ENCODE peak calls at places on chromosomes 11 and 22, in eight cellular contexts. L is RWPE1; H is IMR-90; F is thoracic aorta; J is CD8-positive, alpha-beta memory T cell; I is AG09309; K is GDM1; S is activated naive CD4-positive, alpha-beta T cell treated with anti-CD3 and anti-CD28 coated beads for 36 hours. R is an unnamed sample.

GRCh38 chr22:49368976-49369725 is 458.5 kb downstream of the BRD1 start:
- DNase-seq in L (no peak), H (no peak), F (no peak), J (no peak), I (no peak), K (peak), S (no peak), R (no peak)

GRCh38 chr11:59040607-59041006 is 45.5 kb upstream of the GLYATL1B start:
- DNase-seq in L (no peak), H (no peak), F (no peak), J (no peak), I (no peak), K (no peak), S (no peak), R (no peak)

GRCh38 chr11:72091292-72091691 is 10.6 kb downstream of the LRRC51 start:
- DNase-seq in L (peak), H (peak), F (no peak), J (peak), I (no peak), K (peak), S (peak), R (peak)

GRCh38 chr11:79168530-79169110 is 272.2 kb downstream of the TENM4 start:
- DNase-seq in L (peak), H (no peak), F (no peak), J (no peak), I (no peak), K (no peak), S (no peak), R (no peak)

GRCh38 chr22:33796494-33796893 is 123.8 kb downstream of the LARGE1 start:
- DNase-seq in L (no peak), H (no peak), F (no peak), J (no peak), I (no peak), K (no peak), S (no peak), R (no peak)

GRCh38 chr22:46085831-46086576 is 64.3 kb upstream of the PPARA start:
- DNase-seq in L (peak), H (no peak), F (no peak), J (no peak), I (peak), K (no peak), S (no peak), R (peak)

GRCh38 chr22:46661221-46661851 is 41.1 kb downstream of the GRAMD4 start:
- DNase-seq in L (peak), H (peak), F (no peak), J (peak), I (no peak), K (no peak), S (peak), R (peak)

GRCh38 chr11:19244084-19244483 is 3.3 kb upstream of the E2F8 start:
- DNase-seq in L (peak), H (no peak), F (no peak), J (no peak), I (no peak), K (no peak), S (no peak), R (no peak)

GRCh38 chr11:34053161-34053686 is 1.7 kb downstream of the CAPRIN1 start:
- DNase-seq in L (peak), H (peak), F (peak), J (peak), I (no peak), K (peak), S (peak), R (peak)

GRCh38 chr11:117878939-117879475 is 2.5 kb upstream of the FXYD6 start:
- DNase-seq in L (no peak), H (no peak), F (no peak), J (no peak), I (no peak), K (no peak), S (no peak), R (no peak)

GRCh38 chr11:33624082-33624481 is 76.5 kb downstream of the C11orf91 start:
- DNase-seq in L (no peak), H (no peak), F (no peak), J (no peak), I (no peak), K (no peak), S (no peak), R (no peak)

GRCh38 chr11:13781153-13781552 is 112.7 kb downstream of the FAR1 start:
- DNase-seq in L (no peak), H (no peak), F (no peak), J (no peak), I (no peak), K (no peak), S (no peak), R (no peak)

GRCh38 chr22:38981005-38981658 is 1.0 kb upstream of the APOBEC3B start:
- DNase-seq in L (peak), H (peak), F (no peak), J (no peak), I (no peak), K (no peak), S (peak), R (peak)

GRCh38 chr22:21612858-21613257 is 17.0 kb downstream of the YDJC start:
- DNase-seq in L (no peak), H (no peak), F (no peak), J (no peak), I (no peak), K (no peak), S (no peak), R (no peak)

GRCh38 chr22:46633334-46633890 is 13.2 kb downstream of the GRAMD4 start:
- DNase-seq in L (no peak), H (no peak), F (no peak), J (no peak), I (no peak), K (no peak), S (no peak), R (no peak)

GRCh38 chr11:64827451-64827839 is 17.0 kb downstream of the CDC42BPG start:
- DNase-seq in L (no peak), H (no peak), F (no peak), J (no peak), I (no peak), K (no peak), S (no peak), R (no peak)

GRCh38 chr11:15199693-15200092 is 85.0 kb downstream of the INSC start:
- DNase-seq in L (peak), H (peak), F (peak), J (no peak), I (no peak), K (no peak), S (no peak), R (peak)

GRCh38 chr11:32905028-32905667 is 12.5 kb downstream of the QSER1 start:
- DNase-seq in L (no peak), H (peak), F (no peak), J (no peak), I (no peak), K (no peak), S (no peak), R (peak)

GRCh38 chr11:10623797-10624761 is 55.6 kb upstream of the LYVE1 start:
- DNase-seq in L (peak), H (peak), F (no peak), J (no peak), I (no peak), K (no peak), S (no peak), R (peak)

GRCh38 chr22:21779444-21779843 is 43.9 kb upstream of the YPEL1 start:
- DNase-seq in L (no peak), H (no peak), F (no peak), J (no peak), I (no peak), K (no peak), S (no peak), R (no peak)

GRCh38 chr11:120302001-120302805 is 22.9 kb upstream of the TLCD5 start:
- DNase-seq in L (peak), H (no peak), F (no peak), J (no peak), I (no peak), K (no peak), S (no peak), R (no peak)

GRCh38 chr11:113521737-113522517 is 46.7 kb upstream of the DRD2 start:
- DNase-seq in L (no peak), H (no peak), F (no peak), J (no peak), I (no peak), K (no peak), S (no peak), R (no peak)

GRCh38 chr11:69297926-69298777 is 4.2 kb downstream of the MYEOV start:
- DNase-seq in L (peak), H (peak), F (peak), J (no peak), I (no peak), K (peak), S (peak), R (peak)

GRCh38 chr22:21960200-21961126 is 7.8 kb upstream of the PPM1F start:
- DNase-seq in L (no peak), H (no peak), F (no peak), J (no peak), I (no peak), K (no peak), S (no peak), R (no peak)

GRCh38 chr22:29320546-29320945 is 5.0 kb upstream of the RASL10A start:
- DNase-seq in L (no peak), H (no peak), F (no peak), J (no peak), I (no peak), K (no peak), S (no peak), R (no peak)

GRCh38 chr22:46187862-46188261 is 37.5 kb downstream of the PPARA start:
- DNase-seq in L (no peak), H (no peak), F (no peak), J (no peak), I (no peak), K (no peak), S (no peak), R (no peak)

GRCh38 chr11:69209421-69209820 is 53.7 kb downstream of the SMIM38 start:
- DNase-seq in L (no peak), H (no peak), F (no peak), J (no peak), I (no peak), K (no peak), S (no peak), R (no peak)

GRCh38 chr11:12242071-12242672 is 131.8 kb downstream of the MICAL2 start:
- DNase-seq in L (no peak), H (no peak), F (no peak), J (no peak), I (no peak), K (no peak), S (peak), R (no peak)

GRCh38 chr11:65366340-65366773 is 11.8 kb downstream of the TIGD3 start:
- DNase-seq in L (peak), H (peak), F (no peak), J (no peak), I (peak), K (peak), S (peak), R (peak)

GRCh38 chr11:116579857-116580727 is 192.7 kb downstream of the BUD13 start:
- DNase-seq in L (no peak), H (no peak), F (no peak), J (no peak), I (no peak), K (no peak), S (no peak), R (no peak)